ENCODE peak calls at places on chromosome 18, in six cellular contexts. One of them, this sample, is unnamed.

GRCh38 chr18:3794537-3795348 is 344.8 kb downstream of the TGIF1 start:
- DNase-seq in kidney: no peak
- DNase-seq in GM23248: peak; percentile 93
- DNase-seq in heart right ventricle: peak; percentile 39
- DNase-seq in adrenal gland: no peak
- DNase-seq in breast epithelium: no peak
- DNase-seq in this sample: no peak

GRCh38 chr18:33804258-33804657 is 226.2 kb downstream of the ASXL3 start:
- DNase-seq in heart right ventricle: no peak
- DNase-seq in kidney: no peak
- DNase-seq in adrenal gland: no peak
- DNase-seq in GM23248: peak; percentile 23
- DNase-seq in breast epithelium: no peak
- DNase-seq in this sample: no peak

GRCh38 chr18:80033181-80034067 is 810 bp upstream of the RBFA start:
- DNase-seq in heart right ventricle: no peak
- DNase-seq in kidney: no peak
- DNase-seq in adrenal gland: no peak
- DNase-seq in breast epithelium: peak; percentile 61
- DNase-seq in GM23248: peak; percentile 78
- DNase-seq in this sample: no peak

GRCh38 chr18:38551881-38552280 is 986.3 kb upstream of the CELF4 start:
- DNase-seq in adrenal gland: no peak
- DNase-seq in GM23248: no peak
- DNase-seq in kidney: no peak
- DNase-seq in heart right ventricle: peak; percentile 5
- DNase-seq in breast epithelium: no peak
- DNase-seq in this sample: no peak

GRCh38 chr18:13376841-13377351 is 158.3 kb downstream of the LDLRAD4 start:
- DNase-seq in kidney: no peak
- DNase-seq in breast epithelium: no peak
- DNase-seq in heart right ventricle: no peak
- DNase-seq in GM23248: no peak
- DNase-seq in adrenal gland: no peak
- DNase-seq in this sample: peak; percentile 56

GRCh38 chr18:5425721-5426120 is 118.1 kb downstream of the EPB41L3 start:
- DNase-seq in GM23248: no peak
- DNase-seq in adrenal gland: no peak
- DNase-seq in kidney: no peak
- DNase-seq in breast epithelium: no peak
- DNase-seq in heart right ventricle: no peak
- DNase-seq in this sample: no peak

GRCh38 chr18:69138088-69138487 is 262.6 kb upstream of the DOK6 start:
- DNase-seq in breast epithelium: no peak
- DNase-seq in GM23248: no peak
- DNase-seq in kidney: no peak
- DNase-seq in adrenal gland: no peak
- DNase-seq in heart right ventricle: no peak
- DNase-seq in this sample: no peak

GRCh38 chr18:7684357-7684756 is 117.2 kb downstream of the PTPRM start:
- DNase-seq in adrenal gland: no peak
- DNase-seq in GM23248: no peak
- DNase-seq in breast epithelium: no peak
- DNase-seq in heart right ventricle: no peak
- DNase-seq in kidney: no peak
- DNase-seq in this sample: no peak

GRCh38 chr18:5912491-5912890 is 17.2 kb upstream of the TMEM200C start:
- DNase-seq in kidney: no peak
- DNase-seq in breast epithelium: no peak
- DNase-seq in GM23248: no peak
- DNase-seq in adrenal gland: no peak
- DNase-seq in heart right ventricle: no peak
- DNase-seq in this sample: no peak

GRCh38 chr18:10421859-10422258 is 32.6 kb upstream of the APCDD1 start:
- DNase-seq in GM23248: peak; percentile 74
- DNase-seq in adrenal gland: no peak
- DNase-seq in heart right ventricle: no peak
- DNase-seq in breast epithelium: no peak
- DNase-seq in kidney: no peak
- DNase-seq in this sample: no peak

GRCh38 chr18:49849331-49850217 is 36.2 kb upstream of the ACAA2 start:
- DNase-seq in GM23248: peak; percentile 94
- DNase-seq in breast epithelium: no peak
- DNase-seq in kidney: peak; percentile 96
- DNase-seq in adrenal gland: peak; percentile 30
- DNase-seq in heart right ventricle: peak; percentile 30
- DNase-seq in this sample: peak; percentile 48

GRCh38 chr18:6557470-6558245 is 142.9 kb upstream of the L3MBTL4 start:
- DNase-seq in breast epithelium: no peak
- DNase-seq in adrenal gland: no peak
- DNase-seq in kidney: no peak
- DNase-seq in GM23248: no peak
- DNase-seq in heart right ventricle: no peak
- DNase-seq in this sample: no peak

GRCh38 chr18:55012041-55012440 is 52.8 kb upstream of the CCDC68 start:
- DNase-seq in adrenal gland: no peak
- DNase-seq in GM23248: peak; percentile 34
- DNase-seq in heart right ventricle: no peak
- DNase-seq in breast epithelium: no peak
- DNase-seq in kidney: no peak
- DNase-seq in this sample: no peak

GRCh38 chr18:54672846-54673475 is 81.9 kb downstream of the DYNAP start:
- DNase-seq in GM23248: no peak
- DNase-seq in breast epithelium: no peak
- DNase-seq in adrenal gland: no peak
- DNase-seq in kidney: no peak
- DNase-seq in heart right ventricle: no peak
- DNase-seq in this sample: no peak

GRCh38 chr18:22639026-22639463 is 221.3 kb upstream of the CTAGE1 start:
- DNase-seq in kidney: no peak
- DNase-seq in adrenal gland: no peak
- DNase-seq in heart right ventricle: no peak
- DNase-seq in GM23248: peak; percentile 73
- DNase-seq in breast epithelium: no peak
- DNase-seq in this sample: no peak

GRCh38 chr18:13378150-13378549 is 159.6 kb downstream of the LDLRAD4 start:
- DNase-seq in GM23248: no peak
- DNase-seq in kidney: no peak
- DNase-seq in heart right ventricle: no peak
- DNase-seq in breast epithelium: no peak
- DNase-seq in adrenal gland: no peak
- DNase-seq in this sample: no peak

GRCh38 chr18:46891742-46892214 is 25.5 kb downstream of the PIAS2 start:
- DNase-seq in kidney: no peak
- DNase-seq in adrenal gland: no peak
- DNase-seq in GM23248: no peak
- DNase-seq in breast epithelium: no peak
- DNase-seq in heart right ventricle: no peak
- DNase-seq in this sample: no peak

GRCh38 chr18:54359233-54359632 is 1.5 kb downstream of the C18orf54 start:
- DNase-seq in breast epithelium: no peak
- DNase-seq in GM23248: peak; percentile 5
- DNase-seq in kidney: no peak
- DNase-seq in heart right ventricle: no peak
- DNase-seq in adrenal gland: no peak
- DNase-seq in this sample: no peak

GRCh38 chr18:7202119-7202680 is 28.7 kb upstream of the LRRC30 start:
- DNase-seq in breast epithelium: no peak
- DNase-seq in GM23248: no peak
- DNase-seq in adrenal gland: no peak
- DNase-seq in kidney: no peak
- DNase-seq in heart right ventricle: no peak
- DNase-seq in this sample: no peak

GRCh38 chr18:24659837-24660720 is 199.6 kb downstream of the HRH4 start:
- DNase-seq in GM23248: peak; percentile 61
- DNase-seq in heart right ventricle: peak; percentile 50
- DNase-seq in breast epithelium: no peak
- DNase-seq in adrenal gland: no peak
- DNase-seq in kidney: no peak
- DNase-seq in this sample: peak; percentile 65

GRCh38 chr18:13381907-13382682 is 163.5 kb downstream of the LDLRAD4 start:
- DNase-seq in kidney: peak; percentile 92
- DNase-seq in adrenal gland: peak; percentile 63
- DNase-seq in GM23248: peak; percentile 78
- DNase-seq in heart right ventricle: peak; percentile 84
- DNase-seq in breast epithelium: peak; percentile 62
- DNase-seq in this sample: peak; percentile 78

GRCh38 chr18:27860011-27860410 is 316.9 kb downstream of the CDH2 start:
- DNase-seq in adrenal gland: no peak
- DNase-seq in breast epithelium: no peak
- DNase-seq in heart right ventricle: no peak
- DNase-seq in GM23248: no peak
- DNase-seq in kidney: no peak
- DNase-seq in this sample: no peak

GRCh38 chr18:67421666-67422065 is 94.9 kb downstream of the DSEL start:
- DNase-seq in breast epithelium: no peak
- DNase-seq in heart right ventricle: no peak
- DNase-seq in GM23248: no peak
- DNase-seq in kidney: no peak
- DNase-seq in adrenal gland: no peak
- DNase-seq in this sample: no peak

GRCh38 chr18:22630980-22631379 is 213.3 kb upstream of the CTAGE1 start:
- DNase-seq in heart right ventricle: no peak
- DNase-seq in adrenal gland: no peak
- DNase-seq in GM23248: no peak
- DNase-seq in breast epithelium: no peak
- DNase-seq in kidney: no peak
- DNase-seq in this sample: no peak

DNA sequence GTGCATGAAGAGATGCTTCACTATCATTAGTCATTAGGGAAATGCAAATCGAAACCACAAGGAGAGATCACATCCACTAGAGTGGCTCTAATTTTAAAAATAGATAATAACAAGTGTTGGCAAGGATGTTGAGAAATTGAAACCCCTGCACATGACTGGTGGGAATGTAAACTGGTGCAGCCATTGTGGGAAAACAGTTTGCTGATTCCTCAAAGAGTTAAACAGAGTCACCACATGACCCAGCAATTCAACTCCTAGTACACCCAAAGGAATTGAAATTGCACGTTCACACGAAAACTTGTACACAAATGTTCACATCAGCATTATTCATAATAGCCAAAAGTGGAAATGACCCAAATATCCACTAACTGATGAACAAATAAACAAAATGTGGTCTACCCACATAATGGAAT is 179.5 kb downstream of the BCL2 start:
- DNase-seq in adrenal gland: no peak
- DNase-seq in GM23248: no peak
- DNase-seq in breast epithelium: no peak
- DNase-seq in heart right ventricle: no peak
- DNase-seq in kidney: no peak
- DNase-seq in this sample: no peak
- H3K27ac ChIP-seq in adrenal gland: no peak overlapping the region
- H3K27ac ChIP-seq in GM23248: no peak overlapping the region
- H3K27ac ChIP-seq in breast epithelium: no peak overlapping the region
- H3K27ac ChIP-seq in heart right ventricle: no peak overlapping the region
- H3K27ac ChIP-seq in kidney: no peak overlapping the region
- H3K27ac ChIP-seq in this sample: no peak overlapping the region

GRCh38 chr18:12014976-12015696 is 33.8 kb downstream of the IMPA2 start:
- DNase-seq in breast epithelium: no peak
- DNase-seq in GM23248: no peak
- DNase-seq in adrenal gland: no peak
- DNase-seq in heart right ventricle: no peak
- DNase-seq in kidney: no peak
- DNase-seq in this sample: no peak

GRCh38 chr18:12015697-12016062 is 34.4 kb downstream of the IMPA2 start:
- DNase-seq in breast epithelium: no peak
- DNase-seq in GM23248: peak; percentile 57
- DNase-seq in heart right ventricle: peak; percentile 51
- DNase-seq in adrenal gland: no peak
- DNase-seq in kidney: peak; percentile 93
- DNase-seq in this sample: peak; percentile 83

GRCh38 chr18:12014091-12014490 is 32.8 kb downstream of the IMPA2 start:
- DNase-seq in kidney: peak; percentile 51
- DNase-seq in heart right ventricle: no peak
- DNase-seq in GM23248: no peak
- DNase-seq in breast epithelium: no peak
- DNase-seq in adrenal gland: no peak
- DNase-seq in this sample: no peak

GRCh38 chr18:12013186-12013916 is 32.0 kb downstream of the IMPA2 start:
- DNase-seq in heart right ventricle: no peak
- DNase-seq in breast epithelium: no peak
- DNase-seq in adrenal gland: no peak
- DNase-seq in kidney: peak; percentile 41
- DNase-seq in GM23248: no peak
- DNase-seq in this sample: no peak

DNA sequence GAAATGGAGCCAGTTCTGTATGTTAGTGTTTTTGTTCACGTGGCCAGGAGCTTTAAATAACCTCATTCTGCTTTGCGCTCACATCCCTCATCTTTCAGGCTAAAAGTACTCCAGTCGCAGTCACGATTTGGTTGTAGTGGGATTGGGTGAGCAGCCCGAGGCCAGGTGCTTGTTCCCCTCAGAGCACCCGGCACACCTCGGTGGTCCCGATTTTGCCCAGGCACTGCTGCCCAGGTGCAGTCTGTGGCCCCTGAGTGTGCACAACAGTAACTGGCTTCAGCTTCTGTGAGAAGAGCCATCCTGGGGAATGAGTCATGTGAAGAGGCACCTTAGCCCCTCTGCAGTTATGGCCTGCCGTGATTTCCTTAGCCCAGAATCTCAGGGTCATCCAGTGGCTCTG is 33.2 kb downstream of the IMPA2 start:
- DNase-seq in heart right ventricle: no peak
- DNase-seq in breast epithelium: no peak
- DNase-seq in kidney: peak; percentile 70
- DNase-seq in GM23248: no peak
- DNase-seq in adrenal gland: no peak
- DNase-seq in this sample: no peak
- H3K4me1 ChIP-seq in heart right ventricle: peaks cover 37% of the 10 kb centered on the region
- H3K4me1 ChIP-seq in breast epithelium: peaks cover 14% of the 10 kb centered on the region
- H3K4me1 ChIP-seq in kidney: peaks cover 65% of the 10 kb centered on the region
- H3K4me1 ChIP-seq in GM23248: no peaks in the 10 kb centered on the region
- H3K4me1 ChIP-seq in adrenal gland: peaks cover 7% of the 10 kb centered on the region
- H3K4me1 ChIP-seq in this sample: no peaks in the 10 kb centered on the region

GRCh38 chr18:35306588-35307250 is 16.7 kb upstream of the ZSCAN30 start:
- DNase-seq in GM23248: no peak
- DNase-seq in breast epithelium: no peak
- DNase-seq in kidney: no peak
- DNase-seq in heart right ventricle: no peak
- DNase-seq in adrenal gland: no peak
- DNase-seq in this sample: no peak

DNA sequence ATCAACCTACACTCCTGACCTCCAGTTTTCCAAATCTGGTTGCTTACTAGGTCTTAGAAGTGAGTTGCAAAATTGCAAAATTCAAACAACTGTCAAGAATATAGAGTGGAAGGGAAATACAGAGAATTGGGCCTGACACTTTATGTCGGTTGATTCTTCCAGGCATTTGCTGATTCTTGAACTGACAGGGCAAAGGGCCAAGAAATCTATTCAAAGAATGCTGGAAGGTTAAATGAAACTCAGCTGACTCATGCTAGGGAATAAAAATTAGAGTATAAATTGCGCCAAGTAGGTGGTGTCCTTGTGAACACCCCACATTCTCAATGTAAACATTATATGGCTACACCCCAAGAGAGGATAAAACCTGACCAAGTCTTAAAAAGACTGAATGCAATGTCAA is 21.5 kb upstream of the ZSCAN30 start:
- DNase-seq in adrenal gland: peak; percentile 26
- DNase-seq in kidney: no peak
- DNase-seq in breast epithelium: no peak
- DNase-seq in GM23248: peak; percentile 11
- DNase-seq in heart right ventricle: no peak
- DNase-seq in this sample: no peak
- H3K9me3 ChIP-seq in adrenal gland: peaks cover 36% of the 10 kb centered on the region
- H3K9me3 ChIP-seq in kidney: peaks cover 59% of the 10 kb centered on the region
- H3K9me3 ChIP-seq in breast epithelium: peaks cover 38% of the 10 kb centered on the region
- H3K9me3 ChIP-seq in GM23248: peaks cover 23% of the 10 kb centered on the region
- H3K9me3 ChIP-seq in heart right ventricle: peaks cover 52% of the 10 kb centered on the region
- H3K9me3 ChIP-seq in this sample: peaks cover 4% of the 10 kb centered on the region

GRCh38 chr18:59908790-59909189 is 9.0 kb downstream of the PMAIP1 start:
- DNase-seq in kidney: no peak
- DNase-seq in adrenal gland: no peak
- DNase-seq in GM23248: no peak
- DNase-seq in heart right ventricle: no peak
- DNase-seq in breast epithelium: no peak
- DNase-seq in this sample: no peak
- H3K27ac ChIP-seq in kidney: no peak overlapping the region
- H3K27ac ChIP-seq in adrenal gland: no peak overlapping the region
- H3K27ac ChIP-seq in GM23248: no peak overlapping the region
- H3K27ac ChIP-seq in heart right ventricle: no peak overlapping the region
- H3K27ac ChIP-seq in breast epithelium: no peak overlapping the region
- H3K27ac ChIP-seq in this sample: no peak overlapping the region

This sample was measured in right cardiac atrium.